ENCODE peak calls at places on chromosome 20, in six cellular contexts. K, P, L, F, C and V are unnamed samples.
A peak's percentile ranks its signal among the peaks of the same experiment; 100 is the strongest.

GRCh38 chr20:8587246-8587645 is 455.2 kb downstream of the PLCB1 start:
- DNase-seq in C (no peak), P (no peak), F (no peak), K (no peak), L (no peak), V (no peak)

GRCh38 chr20:23126281-23127061 is 40.3 kb upstream of the CD93 start:
- DNase-seq in P (no peak), K (no peak), C (no peak), L (no peak), F (no peak), V (no peak)

GRCh38 chr20:23062632-23063031 is 13.2 kb upstream of the THBD start:
- DNase-seq in C (no peak), L (no peak), F (no peak), K (no peak), P (no peak), V (no peak)

GRCh38 chr20:44181611-44182010 is 5.4 kb downstream of the JPH2 start:
- DNase-seq in P (no peak), K (no peak), L (no peak), C (no peak), F (no peak), V (no peak)

GRCh38 chr20:11204926-11205768 is 531.3 kb upstream of the JAG1 start:
- DNase-seq in K (peak; percentile 36), L (peak; percentile 53), C (no peak), F (peak; percentile 50), P (peak; percentile 71), V (peak; percentile 71)

GRCh38 chr20:34249291-34249690 is 8.1 kb downstream of the ASIP start:
- DNase-seq in P (no peak), K (no peak), F (peak; percentile 35), C (no peak), L (no peak), V (peak; percentile 71)

GRCh38 chr20:62701161-62702007 is 7.3 kb upstream of the NTSR1 start:
- DNase-seq in F (no peak), P (no peak), L (no peak), C (no peak), K (no peak), V (no peak)

GRCh38 chr20:48324744-48325143 is 503.1 kb downstream of the PREX1 start:
- DNase-seq in K (no peak), L (no peak), C (no peak), F (no peak), P (no peak), V (no peak)

GRCh38 chr20:24418731-24419130 is 50.7 kb upstream of the SYNDIG1 start:
- DNase-seq in K (no peak), P (no peak), C (no peak), L (no peak), F (no peak), V (no peak)

GRCh38 chr20:63070301-63070625 is 63.5 kb upstream of the BHLHE23 start:
- DNase-seq in C (no peak), L (no peak), K (no peak), P (no peak), F (no peak), V (no peak)

GRCh38 chr20:48025661-48026060 is 240.4 kb upstream of the SULF2 start:
- DNase-seq in K (no peak), L (no peak), P (no peak), F (no peak), C (no peak), V (no peak)

GRCh38 chr20:57390604-57391438 is at the start of gene RBM38:
- DNase-seq in F (no peak), P (peak; percentile 56), C (peak; percentile 89), L (peak; percentile 66), K (peak; percentile 95), V (peak; percentile 49)

GRCh38 chr20:50645253-50646068 is 45.9 kb downstream of the RIPOR3 start:
- DNase-seq in P (peak; percentile 100), C (no peak), F (no peak), L (peak; percentile 99), K (peak; percentile 28), V (peak; percentile 100)

GRCh38 chr20:53837126-53837826 is 233.1 kb downstream of the BCAS1 start:
- DNase-seq in C (no peak), P (no peak), L (no peak), K (no peak), F (no peak), V (no peak)

GRCh38 chr20:50475879-50476292 is 34.3 kb upstream of the PTPN1 start:
- DNase-seq in F (no peak), P (peak; percentile 83), C (peak; percentile 70), K (no peak), L (peak; percentile 46), V (peak; percentile 45)

GRCh38 chr20:48425776-48426175 is 402.0 kb downstream of the PREX1 start:
- DNase-seq in F (no peak), L (no peak), P (no peak), C (no peak), K (no peak), V (no peak)

GRCh38 chr20:25287631-25288290 is 39.9 kb downstream of the PYGB start:
- DNase-seq in P (no peak), K (no peak), F (no peak), C (no peak), L (no peak), V (no peak)

GRCh38 chr20:48841196-48841860 is 13.5 kb upstream of the PREX1 start:
- DNase-seq in L (no peak), F (no peak), C (no peak), K (no peak), P (no peak), V (no peak)

GRCh38 chr20:34475979-34476736 is 40.1 kb upstream of the DYNLRB1 start:
- DNase-seq in C (no peak), L (peak; percentile 40), F (no peak), K (peak; percentile 8), P (peak; percentile 47), V (peak; percentile 21)

GRCh38 chr20:51692806-51693400 is 75.3 kb downstream of the ATP9A start:
- DNase-seq in F (no peak), L (no peak), C (no peak), K (no peak), P (no peak), V (no peak)

GRCh38 chr20:63292904-63293303 is at the start of gene COL20A1:
- DNase-seq in L (no peak), P (no peak), K (no peak), F (no peak), C (no peak), V (no peak)

GRCh38 chr20:19737025-19737424 is 21.0 kb upstream of the RIN2 start:
- DNase-seq in L (peak; percentile 64), F (peak; percentile 37), K (no peak), P (peak; percentile 33), C (no peak), V (peak; percentile 48)
- TF ChIP-seq BHLHE40 in L (no peak), F (peak; percentile 74), K (no peak), P (no peak), C (no peak), V (peak; percentile 45)

GRCh38 chr20:58984691-58985090 is 3.6 kb downstream of the NELFCD start:
- DNase-seq in K (no peak), F (no peak), L (no peak), C (no peak), P (no peak), V (no peak)
- TF ChIP-seq BHLHE40 in K (no peak), F (no peak), L (no peak), C (no peak), P (no peak), V (no peak)

GRCh38 chr20:45833030-45833882 is at the start of gene SNX21:
- DNase-seq in P (peak; percentile 84), K (peak; percentile 74), C (peak; percentile 57), L (peak; percentile 71), F (no peak), V (peak; percentile 94)

GRCh38 chr20:45834797-45835161 is 1.2 kb downstream of the SNX21 start:
- DNase-seq in C (no peak), F (no peak), L (no peak), P (no peak), K (no peak), V (no peak)

GRCh38 chr20:45836841-45837240 is 3.2 kb downstream of the SNX21 start:
- DNase-seq in L (no peak), F (no peak), C (peak; percentile 48), K (no peak), P (no peak), V (no peak)

GRCh38 chr20:45833883-45834796 is 541 bp downstream of the SNX21 start:
- DNase-seq in P (peak; percentile 47), L (peak; percentile 75), F (no peak), C (peak; percentile 84), K (peak; percentile 73), V (peak; percentile 49)

GRCh38 chr20:45835230-45836224 is 1.9 kb downstream of the SNX21 start:
- DNase-seq in F (no peak), P (no peak), K (no peak), L (no peak), C (peak; percentile 84), V (peak; percentile 47)
- TF ChIP-seq BHLHE40 in F (no peak), P (no peak), K (no peak), L (no peak), C (no peak), V (no peak)

GRCh38 chr20:3470208-3470626 is 601 bp upstream of the ATRN start:
- DNase-seq in K (no peak), F (no peak), P (no peak), L (no peak), C (no peak), V (no peak)

GRCh38 chr20:3471397-3472021 is 691 bp downstream of the ATRN start:
- DNase-seq in C (no peak), P (no peak), F (no peak), K (no peak), L (no peak), V (no peak)

GRCh38 chr20:3473324-3473723 is 2.5 kb downstream of the ATRN start:
- DNase-seq in L (no peak), K (no peak), F (no peak), C (no peak), P (no peak), V (no peak)

GRCh38 chr20:3472105-3472504 is 1.3 kb downstream of the ATRN start:
- DNase-seq in K (no peak), C (no peak), L (no peak), P (peak; percentile 41), F (no peak), V (no peak)

DNA sequence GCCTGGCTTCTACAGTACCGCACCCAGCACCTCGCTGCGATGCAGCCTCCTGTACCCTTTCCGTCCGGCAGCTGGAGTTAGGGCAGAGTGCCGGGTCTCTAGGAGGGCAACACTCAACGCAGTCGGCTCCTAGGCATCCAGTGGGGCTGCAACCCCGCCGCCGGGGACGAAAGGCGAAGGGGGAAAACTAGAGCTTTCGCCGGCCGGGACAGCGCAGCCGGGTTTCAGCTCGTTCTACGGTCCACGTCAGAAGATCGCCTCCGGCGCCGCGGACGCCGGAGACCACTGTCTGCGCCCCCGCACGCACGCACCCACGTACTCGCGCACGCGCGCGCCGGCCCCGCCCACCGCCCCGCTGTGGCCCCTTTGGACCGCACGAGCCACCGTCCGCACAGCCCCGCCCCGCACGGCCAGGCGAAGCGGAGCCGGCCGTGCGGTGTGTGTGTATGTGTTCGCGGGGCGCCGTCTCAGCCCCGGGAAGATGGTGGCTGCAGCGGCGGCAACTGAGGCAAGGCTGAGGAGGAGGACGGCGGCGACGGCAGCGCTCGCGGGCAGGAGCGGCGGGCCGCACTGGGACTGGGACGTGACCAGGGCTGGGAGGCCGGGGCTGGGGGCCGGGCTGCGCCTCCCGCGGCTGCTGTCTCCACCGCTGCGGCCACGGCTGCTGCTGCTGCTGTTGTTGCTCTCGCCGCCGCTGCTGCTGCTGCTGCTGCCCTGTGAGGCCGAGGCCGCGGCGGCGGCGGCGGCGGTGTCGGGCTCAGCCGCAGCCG is at the start of gene ATRN:
- DNase-seq in C (peak; percentile 92), F (peak; percentile 47), L (peak; percentile 94), P (peak; percentile 87), K (peak; percentile 94), V (peak; percentile 89)
- TF ChIP-seq BHLHE40 in C (peak; percentile 69), F (peak; percentile 77), L (peak; percentile 28), P (peak; percentile 83), K (no peak), V (peak; percentile 81)